ENCODE peak calls at places on chromosomes 13 and 19, in six cellular contexts. One of them, this sample, is unnamed.
A peak's percentile ranks its signal among the peaks of the same experiment; 100 is the strongest.

GRCh38 chr13:87884874-87885273 is 213.7 kb downstream of the SLITRK5 start:
- DNase-seq in IMR-90: peak; percentile 2
- DNase-seq in right lobe of liver: no peak
- DNase-seq in AG04450: peak; percentile 2
- DNase-seq in colonic mucosa: no peak
- DNase-seq in left lung: no peak
- DNase-seq in this sample: no peak

GRCh38 chr19:34253711-34254551 is 423 bp upstream of the GARRE1 start:
- DNase-seq in IMR-90: peak; percentile 47
- DNase-seq in right lobe of liver: peak; percentile 92
- DNase-seq in AG04450: no peak
- DNase-seq in colonic mucosa: peak; percentile 94
- DNase-seq in left lung: peak; percentile 88
- DNase-seq in this sample: peak; percentile 92

GRCh38 chr13:41455725-41456419 is 1.5 kb upstream of the RGCC start:
- DNase-seq in IMR-90: no peak
- DNase-seq in right lobe of liver: no peak
- DNase-seq in AG04450: no peak
- DNase-seq in colonic mucosa: no peak
- DNase-seq in left lung: no peak
- DNase-seq in this sample: no peak

GRCh38 chr13:46469064-46469463 is 82.0 kb upstream of the RUBCNL start:
- DNase-seq in IMR-90: no peak
- DNase-seq in right lobe of liver: no peak
- DNase-seq in AG04450: no peak
- DNase-seq in colonic mucosa: no peak
- DNase-seq in left lung: no peak
- DNase-seq in this sample: no peak

GRCh38 chr13:63435668-63436275 is 2020.1 kb upstream of the PCDH20 start:
- DNase-seq in IMR-90: peak; percentile 100
- DNase-seq in right lobe of liver: no peak
- DNase-seq in AG04450: peak; percentile 95
- DNase-seq in colonic mucosa: no peak
- DNase-seq in left lung: peak; percentile 32
- DNase-seq in this sample: no peak

GRCh38 chr19:34402074-34402600 is 2.1 kb upstream of the PDCD2L start:
- DNase-seq in IMR-90: no peak
- DNase-seq in right lobe of liver: peak; percentile 6
- DNase-seq in AG04450: no peak
- DNase-seq in colonic mucosa: peak; percentile 47
- DNase-seq in left lung: no peak
- DNase-seq in this sample: no peak

GRCh38 chr19:57830071-57830602 is at the start of gene ZNF587B:
- DNase-seq in IMR-90: peak; percentile 74
- DNase-seq in right lobe of liver: peak; percentile 72
- DNase-seq in AG04450: peak; percentile 27
- DNase-seq in colonic mucosa: peak; percentile 63
- DNase-seq in left lung: no peak
- DNase-seq in this sample: peak; percentile 80

GRCh38 chr13:21805733-21806132 is 134.9 kb downstream of the FGF9 start:
- DNase-seq in IMR-90: no peak
- DNase-seq in right lobe of liver: no peak
- DNase-seq in AG04450: no peak
- DNase-seq in colonic mucosa: no peak
- DNase-seq in left lung: no peak
- DNase-seq in this sample: no peak

GRCh38 chr13:113771709-113772331 is 12.8 kb downstream of the TMEM255B start:
- DNase-seq in IMR-90: peak; percentile 37
- DNase-seq in right lobe of liver: no peak
- DNase-seq in AG04450: no peak
- DNase-seq in colonic mucosa: no peak
- DNase-seq in left lung: no peak
- DNase-seq in this sample: no peak

GRCh38 chr13:80755925-80756324 is 415.0 kb upstream of the SPRY2 start:
- DNase-seq in IMR-90: no peak
- DNase-seq in right lobe of liver: no peak
- DNase-seq in AG04450: no peak
- DNase-seq in colonic mucosa: no peak
- DNase-seq in left lung: no peak
- DNase-seq in this sample: no peak

GRCh38 chr13:26538363-26539317 is 18.8 kb upstream of the WASF3 start:
- DNase-seq in IMR-90: no peak
- DNase-seq in right lobe of liver: no peak
- DNase-seq in AG04450: no peak
- DNase-seq in colonic mucosa: peak; percentile 33
- DNase-seq in left lung: no peak
- DNase-seq in this sample: no peak

GRCh38 chr19:34104099-34104498 is 68.2 kb upstream of the LSM14A start:
- DNase-seq in IMR-90: no peak
- DNase-seq in right lobe of liver: no peak
- DNase-seq in AG04450: no peak
- DNase-seq in colonic mucosa: no peak
- DNase-seq in left lung: no peak
- DNase-seq in this sample: no peak

GRCh38 chr13:23767806-23768205 is 121.4 kb downstream of the MIPEP start:
- DNase-seq in IMR-90: no peak
- DNase-seq in right lobe of liver: no peak
- DNase-seq in AG04450: no peak
- DNase-seq in colonic mucosa: no peak
- DNase-seq in left lung: no peak
- DNase-seq in this sample: no peak

GRCh38 chr13:23765531-23765930 is 123.7 kb downstream of the MIPEP start:
- DNase-seq in IMR-90: no peak
- DNase-seq in right lobe of liver: no peak
- DNase-seq in AG04450: no peak
- DNase-seq in colonic mucosa: no peak
- DNase-seq in left lung: no peak
- DNase-seq in this sample: no peak

GRCh38 chr13:23766939-23767338 is 122.3 kb downstream of the MIPEP start:
- DNase-seq in IMR-90: no peak
- DNase-seq in right lobe of liver: no peak
- DNase-seq in AG04450: no peak
- DNase-seq in colonic mucosa: no peak
- DNase-seq in left lung: no peak
- DNase-seq in this sample: no peak

GRCh38 chr13:23763328-23763727 is 125.9 kb downstream of the MIPEP start:
- DNase-seq in IMR-90: no peak
- DNase-seq in right lobe of liver: no peak
- DNase-seq in AG04450: no peak
- DNase-seq in colonic mucosa: no peak
- DNase-seq in left lung: no peak
- DNase-seq in this sample: no peak

GRCh38 chr13:23766199-23766771 is 122.9 kb downstream of the MIPEP start:
- DNase-seq in IMR-90: no peak
- DNase-seq in right lobe of liver: no peak
- DNase-seq in AG04450: no peak
- DNase-seq in colonic mucosa: no peak
- DNase-seq in left lung: no peak
- DNase-seq in this sample: no peak
- H3K4me3 ChIP-seq in IMR-90: no peak overlapping the region
- H3K4me3 ChIP-seq in right lobe of liver: no peak overlapping the region
- H3K4me3 ChIP-seq in AG04450: no peak overlapping the region
- H3K4me3 ChIP-seq in colonic mucosa: no peak overlapping the region
- H3K4me3 ChIP-seq in left lung: no peak overlapping the region
- H3K4me3 ChIP-seq in this sample: no peak overlapping the region

GRCh38 chr19:40743926-40744325 is 6.4 kb downstream of the ACTMAP start:
- DNase-seq in IMR-90: no peak
- DNase-seq in right lobe of liver: no peak
- DNase-seq in AG04450: no peak
- DNase-seq in colonic mucosa: no peak
- DNase-seq in left lung: no peak
- DNase-seq in this sample: no peak
- H3K4me3 ChIP-seq in IMR-90: no peak overlapping the region
- H3K4me3 ChIP-seq in right lobe of liver: no peak overlapping the region
- H3K4me3 ChIP-seq in AG04450: no peak overlapping the region
- H3K4me3 ChIP-seq in colonic mucosa: no peak overlapping the region
- H3K4me3 ChIP-seq in left lung: no peak overlapping the region
- H3K4me3 ChIP-seq in this sample: no peak overlapping the region

DNA sequence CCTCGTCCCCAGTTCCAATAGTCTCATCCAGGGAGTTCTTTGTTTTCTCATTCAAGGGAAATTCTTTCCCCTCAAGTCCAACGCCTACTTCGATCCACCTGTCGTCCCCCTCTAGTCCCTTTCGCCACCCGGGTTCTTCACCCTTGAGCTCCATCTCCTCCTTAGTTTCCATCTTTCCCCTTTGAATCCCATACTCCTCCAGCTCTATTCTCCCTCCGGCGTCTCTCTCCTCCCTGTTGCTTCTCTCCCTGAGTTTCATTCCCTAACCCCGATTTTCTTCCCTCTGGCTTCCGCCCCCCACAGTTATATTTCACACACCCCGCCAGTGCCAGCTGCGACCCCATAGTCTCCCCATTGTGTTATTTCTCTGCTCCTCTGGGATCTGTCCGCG is 628 bp upstream of the SLC17A7 start:
- DNase-seq in IMR-90: no peak
- DNase-seq in right lobe of liver: no peak
- DNase-seq in AG04450: no peak
- DNase-seq in colonic mucosa: no peak
- DNase-seq in left lung: no peak
- DNase-seq in this sample: no peak
- H3K4me3 ChIP-seq in IMR-90: no peak overlapping the region
- H3K4me3 ChIP-seq in right lobe of liver: no peak overlapping the region
- H3K4me3 ChIP-seq in AG04450: no peak overlapping the region
- H3K4me3 ChIP-seq in colonic mucosa: no peak overlapping the region
- H3K4me3 ChIP-seq in left lung: peak overlapping the region; percentile 84
- H3K4me3 ChIP-seq in this sample: no peak overlapping the region

GRCh38 chr19:4691383-4691782 is 21.2 kb upstream of the MYDGF start:
- DNase-seq in IMR-90: no peak
- DNase-seq in right lobe of liver: peak; percentile 78
- DNase-seq in AG04450: no peak
- DNase-seq in colonic mucosa: no peak
- DNase-seq in left lung: peak; percentile 72
- DNase-seq in this sample: peak; percentile 81
- H3K4me3 ChIP-seq in IMR-90: no peak overlapping the region
- H3K4me3 ChIP-seq in right lobe of liver: no peak overlapping the region
- H3K4me3 ChIP-seq in AG04450: no peak overlapping the region
- H3K4me3 ChIP-seq in colonic mucosa: no peak overlapping the region
- H3K4me3 ChIP-seq in left lung: no peak overlapping the region
- H3K4me3 ChIP-seq in this sample: no peak overlapping the region

GRCh38 chr19:38195237-38195636 is 28.8 kb downstream of the DPF1 start:
- DNase-seq in IMR-90: no peak
- DNase-seq in right lobe of liver: no peak
- DNase-seq in AG04450: no peak
- DNase-seq in colonic mucosa: no peak
- DNase-seq in left lung: no peak
- DNase-seq in this sample: no peak

GRCh38 chr19:38197937-38198704 is 25.9 kb downstream of the DPF1 start:
- DNase-seq in IMR-90: no peak
- DNase-seq in right lobe of liver: no peak
- DNase-seq in AG04450: no peak
- DNase-seq in colonic mucosa: no peak
- DNase-seq in left lung: no peak
- DNase-seq in this sample: no peak

GRCh38 chr19:38194061-38194701 is 29.8 kb downstream of the DPF1 start:
- DNase-seq in IMR-90: no peak
- DNase-seq in right lobe of liver: no peak
- DNase-seq in AG04450: no peak
- DNase-seq in colonic mucosa: no peak
- DNase-seq in left lung: no peak
- DNase-seq in this sample: no peak

GRCh38 chr19:38196948-38197656 is 26.9 kb downstream of the DPF1 start:
- DNase-seq in IMR-90: no peak
- DNase-seq in right lobe of liver: no peak
- DNase-seq in AG04450: no peak
- DNase-seq in colonic mucosa: no peak
- DNase-seq in left lung: no peak
- DNase-seq in this sample: no peak

DNA sequence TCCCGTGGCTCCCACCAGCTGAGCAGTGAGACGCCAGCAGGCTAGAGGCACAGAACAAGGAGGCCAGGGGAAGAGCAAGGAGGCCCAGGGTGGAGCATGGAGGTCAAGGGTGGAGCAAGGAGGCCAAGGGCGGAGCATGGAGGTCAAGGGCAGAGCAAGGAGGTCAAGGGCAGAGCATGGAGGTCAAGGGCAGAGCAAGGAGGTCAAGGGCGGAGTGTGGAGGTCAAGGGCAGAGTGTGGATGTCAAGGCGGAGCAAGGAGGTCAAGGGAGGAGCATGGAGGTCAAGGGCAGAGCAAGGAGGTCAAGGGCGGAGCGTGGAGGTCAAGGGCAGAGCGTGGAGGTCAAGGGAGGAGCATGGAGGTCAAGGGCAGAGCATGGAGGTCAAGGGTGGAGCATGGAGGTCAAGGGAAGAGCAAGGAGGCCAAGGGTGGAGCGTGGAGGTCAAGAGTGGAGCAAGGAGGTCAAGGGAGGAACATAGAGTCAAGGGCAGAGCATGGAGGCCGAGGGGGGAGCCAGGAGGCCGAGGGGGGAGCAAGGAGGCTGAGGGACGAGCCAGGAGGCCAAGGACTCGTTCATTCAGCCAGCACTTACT is 27.7 kb downstream of the DPF1 start:
- DNase-seq in IMR-90: no peak
- DNase-seq in right lobe of liver: no peak
- DNase-seq in AG04450: no peak
- DNase-seq in colonic mucosa: no peak
- DNase-seq in left lung: no peak
- DNase-seq in this sample: no peak
- H3K4me3 ChIP-seq in IMR-90: no peak overlapping the region
- H3K4me3 ChIP-seq in right lobe of liver: no peak overlapping the region
- H3K4me3 ChIP-seq in AG04450: no peak overlapping the region
- H3K4me3 ChIP-seq in colonic mucosa: no peak overlapping the region
- H3K4me3 ChIP-seq in left lung: no peak overlapping the region
- H3K4me3 ChIP-seq in this sample: no peak overlapping the region

GRCh38 chr19:1790054-1790762 is 21.9 kb downstream of the ATP8B3 start:
- DNase-seq in IMR-90: no peak
- DNase-seq in right lobe of liver: no peak
- DNase-seq in AG04450: no peak
- DNase-seq in colonic mucosa: no peak
- DNase-seq in left lung: no peak
- DNase-seq in this sample: no peak

GRCh38 chr19:1791879-1792278 is 20.2 kb downstream of the ATP8B3 start:
- DNase-seq in IMR-90: no peak
- DNase-seq in right lobe of liver: peak; percentile 51
- DNase-seq in AG04450: no peak
- DNase-seq in colonic mucosa: no peak
- DNase-seq in left lung: no peak
- DNase-seq in this sample: no peak

GRCh38 chr19:1787116-1787515 is 25.0 kb downstream of the ATP8B3 start:
- DNase-seq in IMR-90: no peak
- DNase-seq in right lobe of liver: no peak
- DNase-seq in AG04450: no peak
- DNase-seq in colonic mucosa: no peak
- DNase-seq in left lung: no peak
- DNase-seq in this sample: no peak

GRCh38 chr19:1786668-1787067 is 25.4 kb downstream of the ATP8B3 start:
- DNase-seq in IMR-90: no peak
- DNase-seq in right lobe of liver: no peak
- DNase-seq in AG04450: no peak
- DNase-seq in colonic mucosa: no peak
- DNase-seq in left lung: no peak
- DNase-seq in this sample: no peak

GRCh38 chr19:1789282-1790020 is 22.6 kb downstream of the ATP8B3 start:
- DNase-seq in IMR-90: no peak
- DNase-seq in right lobe of liver: peak; percentile 58
- DNase-seq in AG04450: no peak
- DNase-seq in colonic mucosa: no peak
- DNase-seq in left lung: no peak
- DNase-seq in this sample: no peak
- H3K4me3 ChIP-seq in IMR-90: no peak overlapping the region
- H3K4me3 ChIP-seq in right lobe of liver: peak overlapping the region; percentile 3
- H3K4me3 ChIP-seq in AG04450: no peak overlapping the region
- H3K4me3 ChIP-seq in colonic mucosa: no peak overlapping the region
- H3K4me3 ChIP-seq in left lung: no peak overlapping the region
- H3K4me3 ChIP-seq in this sample: no peak overlapping the region